ENCODE peak calls at places on chromosomes 3 and 15, in six cellular contexts. One of them, this sample, is unnamed.

GRCh38 chr15:39511915-39512260 is 69.0 kb upstream of the THBS1 start:
- DNase-seq in fibroblast of villous mesenchyme: peak
- DNase-seq in lower leg skin: no peak
- DNase-seq in suprapubic skin: no peak
- DNase-seq in GM12865: no peak
- DNase-seq in fibroblast of pulmonary artery: peak
- DNase-seq in this sample: no peak

GRCh38 chr15:89400997-89401590 is 66.5 kb upstream of the POLG start:
- DNase-seq in lower leg skin: no peak
- DNase-seq in fibroblast of villous mesenchyme: no peak
- DNase-seq in fibroblast of pulmonary artery: no peak
- DNase-seq in GM12865: no peak
- DNase-seq in suprapubic skin: no peak
- DNase-seq in this sample: no peak

GRCh38 chr15:66891776-66892175 is 173.6 kb upstream of the SMAD3 start:
- DNase-seq in suprapubic skin: no peak
- DNase-seq in GM12865: no peak
- DNase-seq in fibroblast of pulmonary artery: no peak
- DNase-seq in lower leg skin: peak
- DNase-seq in fibroblast of villous mesenchyme: no peak
- DNase-seq in this sample: no peak

GRCh38 chr15:51629612-51630011 is 7.0 kb upstream of the DMXL2 start:
- DNase-seq in suprapubic skin: no peak
- DNase-seq in fibroblast of villous mesenchyme: peak
- DNase-seq in lower leg skin: no peak
- DNase-seq in GM12865: no peak
- DNase-seq in fibroblast of pulmonary artery: peak
- DNase-seq in this sample: no peak

GRCh38 chr15:51861557-51862350 is 32.3 kb downstream of the TMOD3 start:
- DNase-seq in suprapubic skin: no peak
- DNase-seq in lower leg skin: no peak
- DNase-seq in fibroblast of villous mesenchyme: no peak
- DNase-seq in GM12865: no peak
- DNase-seq in fibroblast of pulmonary artery: no peak
- DNase-seq in this sample: no peak

GRCh38 chr3:37787027-37787868 is 74.4 kb upstream of the CTDSPL start:
- DNase-seq in lower leg skin: no peak
- DNase-seq in fibroblast of pulmonary artery: peak
- DNase-seq in GM12865: no peak
- DNase-seq in suprapubic skin: no peak
- DNase-seq in fibroblast of villous mesenchyme: peak
- DNase-seq in this sample: no peak

GRCh38 chr3:12380408-12380795 is 91.5 kb downstream of the PPARG start:
- DNase-seq in suprapubic skin: no peak
- DNase-seq in fibroblast of villous mesenchyme: peak
- DNase-seq in GM12865: no peak
- DNase-seq in lower leg skin: no peak
- DNase-seq in fibroblast of pulmonary artery: no peak
- DNase-seq in this sample: no peak

GRCh38 chr15:28889346-28889745 is 3.6 kb downstream of the APBA2 start:
- DNase-seq in lower leg skin: no peak
- DNase-seq in suprapubic skin: no peak
- DNase-seq in fibroblast of pulmonary artery: no peak
- DNase-seq in fibroblast of villous mesenchyme: no peak
- DNase-seq in GM12865: no peak
- DNase-seq in this sample: no peak

GRCh38 chr3:51718547-51719412 is 11.9 kb downstream of the GRM2 start:
- DNase-seq in fibroblast of villous mesenchyme: peak
- DNase-seq in suprapubic skin: peak
- DNase-seq in lower leg skin: peak
- DNase-seq in fibroblast of pulmonary artery: peak
- DNase-seq in GM12865: peak
- DNase-seq in this sample: peak

GRCh38 chr3:133492159-133492860 is 81.2 kb upstream of the CDV3 start:
- DNase-seq in lower leg skin: no peak
- DNase-seq in fibroblast of pulmonary artery: no peak
- DNase-seq in fibroblast of villous mesenchyme: no peak
- DNase-seq in suprapubic skin: no peak
- DNase-seq in GM12865: no peak
- DNase-seq in this sample: no peak

GRCh38 chr15:32802296-32802936 is 84.6 kb downstream of the GREM1 start:
- DNase-seq in fibroblast of pulmonary artery: peak
- DNase-seq in lower leg skin: no peak
- DNase-seq in fibroblast of villous mesenchyme: peak
- DNase-seq in GM12865: no peak
- DNase-seq in suprapubic skin: no peak
- DNase-seq in this sample: no peak

GRCh38 chr15:99956022-99956775 is 223.0 kb upstream of the LYSMD4 start:
- DNase-seq in suprapubic skin: no peak
- DNase-seq in GM12865: no peak
- DNase-seq in fibroblast of pulmonary artery: no peak
- DNase-seq in lower leg skin: peak
- DNase-seq in fibroblast of villous mesenchyme: no peak
- DNase-seq in this sample: no peak

GRCh38 chr3:194775731-194776130 is 90.0 kb downstream of the FAM43A start:
- DNase-seq in GM12865: no peak
- DNase-seq in suprapubic skin: no peak
- DNase-seq in fibroblast of villous mesenchyme: no peak
- DNase-seq in lower leg skin: no peak
- DNase-seq in fibroblast of pulmonary artery: no peak
- DNase-seq in this sample: no peak

GRCh38 chr15:98330692-98331435 is 317.5 kb upstream of the IGF1R start:
- DNase-seq in GM12865: no peak
- DNase-seq in suprapubic skin: no peak
- DNase-seq in lower leg skin: no peak
- DNase-seq in fibroblast of pulmonary artery: no peak
- DNase-seq in fibroblast of villous mesenchyme: no peak
- DNase-seq in this sample: no peak

GRCh38 chr15:44193651-44194396 is 1.2 kb downstream of the FRMD5 start:
- DNase-seq in suprapubic skin: no peak
- DNase-seq in fibroblast of villous mesenchyme: peak
- DNase-seq in GM12865: no peak
- DNase-seq in lower leg skin: no peak
- DNase-seq in fibroblast of pulmonary artery: peak
- DNase-seq in this sample: no peak

GRCh38 chr15:84835661-84836384 is 18.7 kb downstream of the ALPK3 start:
- DNase-seq in lower leg skin: peak
- DNase-seq in fibroblast of pulmonary artery: no peak
- DNase-seq in GM12865: no peak
- DNase-seq in suprapubic skin: no peak
- DNase-seq in fibroblast of villous mesenchyme: no peak
- DNase-seq in this sample: no peak

GRCh38 chr15:31306426-31307269 is 20.0 kb upstream of the KLF13 start:
- DNase-seq in fibroblast of villous mesenchyme: no peak
- DNase-seq in suprapubic skin: peak
- DNase-seq in lower leg skin: peak
- DNase-seq in fibroblast of pulmonary artery: no peak
- DNase-seq in GM12865: no peak
- DNase-seq in this sample: no peak

GRCh38 chr15:100881573-100882336 is 2.1 kb downstream of the ALDH1A3 start:
- DNase-seq in GM12865: no peak
- DNase-seq in lower leg skin: no peak
- DNase-seq in suprapubic skin: no peak
- DNase-seq in fibroblast of villous mesenchyme: no peak
- DNase-seq in fibroblast of pulmonary artery: no peak
- DNase-seq in this sample: no peak

DNA sequence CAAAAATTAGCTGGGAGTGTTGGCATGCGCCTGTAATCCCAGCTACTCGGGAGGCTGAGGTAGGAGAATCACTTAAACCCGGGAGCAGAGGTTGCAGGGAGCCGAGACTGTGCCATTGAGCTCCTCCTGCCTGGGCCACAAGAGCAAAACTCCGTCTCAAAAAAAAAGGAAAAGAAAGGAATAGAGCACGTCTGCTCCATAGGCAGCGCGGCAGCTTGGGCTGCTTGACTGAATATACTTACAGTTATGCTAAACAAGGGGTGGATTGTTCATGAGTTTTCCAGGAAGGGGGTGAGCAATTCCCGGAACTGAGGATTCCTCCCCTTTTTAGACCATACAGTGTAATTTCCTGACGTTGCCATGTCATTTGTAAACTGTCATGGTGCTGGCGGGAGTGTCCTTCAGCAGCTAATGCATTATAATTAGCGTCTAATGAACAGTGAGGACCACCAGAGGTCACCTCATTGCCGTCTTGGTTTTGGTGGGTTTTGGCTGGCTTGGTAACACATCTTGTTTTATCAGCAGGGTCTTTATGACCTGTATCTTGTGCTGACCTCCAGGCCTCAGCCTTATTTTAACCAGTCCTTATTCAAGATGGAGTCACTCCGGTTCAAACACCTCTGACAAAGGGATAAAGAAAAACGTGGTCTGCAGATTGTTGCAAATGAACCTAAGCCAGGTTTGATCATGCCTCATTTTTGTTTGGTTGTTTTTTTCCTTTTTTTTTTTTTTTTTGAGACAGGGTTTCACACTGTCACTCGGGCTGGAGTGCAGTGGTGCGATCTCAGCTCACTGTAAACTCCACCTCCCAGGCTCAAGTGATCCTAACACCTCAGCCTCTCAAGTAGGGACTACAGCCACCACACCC is 24.9 kb upstream of the SENP5 start:
- DNase-seq in suprapubic skin: no peak
- DNase-seq in fibroblast of pulmonary artery: peak
- DNase-seq in GM12865: peak
- DNase-seq in fibroblast of villous mesenchyme: no peak
- DNase-seq in lower leg skin: peak
- DNase-seq in this sample: no peak
- TF ChIP-seq CTCF in suprapubic skin: no peak
- TF ChIP-seq CTCF in fibroblast of pulmonary artery: no peak
- TF ChIP-seq CTCF in GM12865: peak
- TF ChIP-seq CTCF in fibroblast of villous mesenchyme: no peak
- TF ChIP-seq CTCF in lower leg skin: no peak
- TF ChIP-seq CTCF in this sample: no peak

GRCh38 chr3:151283387-151283786 is 5.0 kb upstream of the P2RY14 start:
- DNase-seq in fibroblast of pulmonary artery: no peak
- DNase-seq in GM12865: no peak
- DNase-seq in suprapubic skin: no peak
- DNase-seq in fibroblast of villous mesenchyme: no peak
- DNase-seq in lower leg skin: no peak
- DNase-seq in this sample: no peak

GRCh38 chr3:151282921-151283320 is 4.6 kb upstream of the P2RY14 start:
- DNase-seq in lower leg skin: no peak
- DNase-seq in fibroblast of villous mesenchyme: peak
- DNase-seq in suprapubic skin: no peak
- DNase-seq in fibroblast of pulmonary artery: peak
- DNase-seq in GM12865: peak
- DNase-seq in this sample: peak

GRCh38 chr3:151276038-151277027 is 2.0 kb downstream of the P2RY14 start:
- DNase-seq in fibroblast of villous mesenchyme: no peak
- DNase-seq in lower leg skin: no peak
- DNase-seq in fibroblast of pulmonary artery: no peak
- DNase-seq in GM12865: peak
- DNase-seq in suprapubic skin: no peak
- DNase-seq in this sample: no peak

GRCh38 chr3:151281671-151282334 is 3.5 kb upstream of the P2RY14 start:
- DNase-seq in GM12865: no peak
- DNase-seq in lower leg skin: no peak
- DNase-seq in fibroblast of villous mesenchyme: peak
- DNase-seq in fibroblast of pulmonary artery: peak
- DNase-seq in suprapubic skin: no peak
- DNase-seq in this sample: no peak

GRCh38 chr3:151278223-151278622 is at the start of gene P2RY14:
- DNase-seq in fibroblast of villous mesenchyme: no peak
- DNase-seq in suprapubic skin: no peak
- DNase-seq in GM12865: peak
- DNase-seq in lower leg skin: no peak
- DNase-seq in fibroblast of pulmonary artery: no peak
- DNase-seq in this sample: no peak
- H3K4me3 ChIP-seq in fibroblast of villous mesenchyme: no peak
- H3K4me3 ChIP-seq in suprapubic skin: peak
- H3K4me3 ChIP-seq in GM12865: no peak
- H3K4me3 ChIP-seq in lower leg skin: no peak
- H3K4me3 ChIP-seq in fibroblast of pulmonary artery: no peak
- H3K4me3 ChIP-seq in this sample: no peak

GRCh38 chr3:11050666-11051323 is 58.2 kb downstream of the SLC6A1 start:
- DNase-seq in fibroblast of pulmonary artery: no peak
- DNase-seq in fibroblast of villous mesenchyme: no peak
- DNase-seq in suprapubic skin: no peak
- DNase-seq in lower leg skin: peak
- DNase-seq in GM12865: no peak
- DNase-seq in this sample: no peak
- TF ChIP-seq CTCF in fibroblast of pulmonary artery: no peak
- TF ChIP-seq CTCF in fibroblast of villous mesenchyme: no peak
- TF ChIP-seq CTCF in suprapubic skin: no peak
- TF ChIP-seq CTCF in lower leg skin: no peak
- TF ChIP-seq CTCF in GM12865: no peak
- TF ChIP-seq CTCF in this sample: no peak

GRCh38 chr3:126524429-126524988 is 554 bp downstream of the CHST13 start:
- DNase-seq in fibroblast of pulmonary artery: no peak
- DNase-seq in fibroblast of villous mesenchyme: no peak
- DNase-seq in GM12865: no peak
- DNase-seq in suprapubic skin: no peak
- DNase-seq in lower leg skin: no peak
- DNase-seq in this sample: no peak
- H3K4me3 ChIP-seq in fibroblast of pulmonary artery: no peak
- H3K4me3 ChIP-seq in fibroblast of villous mesenchyme: peak
- H3K4me3 ChIP-seq in GM12865: no peak
- H3K4me3 ChIP-seq in suprapubic skin: peak
- H3K4me3 ChIP-seq in lower leg skin: no peak
- H3K4me3 ChIP-seq in this sample: no peak

DNA sequence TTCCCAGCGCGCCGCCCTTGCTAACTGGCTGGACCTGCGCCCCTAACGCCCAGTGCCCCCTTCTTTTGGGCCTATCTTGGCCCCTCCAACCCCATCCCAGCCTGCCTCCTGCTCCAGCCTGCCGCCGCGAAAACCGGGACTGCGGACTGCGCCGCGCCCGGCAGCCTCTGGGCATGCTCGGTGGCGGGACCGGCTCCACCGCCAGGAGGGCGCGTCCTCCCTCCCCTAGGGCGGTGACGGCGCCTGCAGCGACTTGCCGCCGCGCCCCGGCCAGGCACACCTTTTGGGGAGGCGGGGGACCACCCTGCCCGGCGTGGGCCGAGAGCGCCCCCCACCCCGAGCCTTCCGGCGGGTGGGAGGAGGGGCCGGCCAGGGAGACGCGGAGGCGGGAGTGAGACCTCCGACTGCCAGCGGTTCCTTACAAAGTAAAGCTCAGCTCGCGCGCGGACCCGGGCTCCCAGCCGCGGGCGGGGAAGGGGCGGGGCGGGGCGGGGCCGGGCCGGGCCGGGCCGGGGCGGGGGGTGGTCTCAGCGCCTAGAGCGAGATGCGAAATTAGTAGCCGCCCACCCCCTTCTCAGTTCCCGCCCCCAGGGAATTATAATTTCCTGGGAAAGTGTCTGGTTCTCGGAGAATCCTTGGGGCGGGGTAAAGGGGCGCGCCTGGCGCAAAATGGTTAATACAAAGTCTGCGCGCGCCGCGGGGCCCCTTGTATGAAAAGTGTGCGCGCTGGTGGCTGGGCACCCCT is 225.0 kb upstream of the IL12A start:
- DNase-seq in lower leg skin: peak
- DNase-seq in suprapubic skin: no peak
- DNase-seq in fibroblast of pulmonary artery: peak
- DNase-seq in fibroblast of villous mesenchyme: peak
- DNase-seq in GM12865: peak
- DNase-seq in this sample: no peak
- TF ChIP-seq CTCF in lower leg skin: no peak
- TF ChIP-seq CTCF in suprapubic skin: peak
- TF ChIP-seq CTCF in fibroblast of pulmonary artery: no peak
- TF ChIP-seq CTCF in fibroblast of villous mesenchyme: peak
- TF ChIP-seq CTCF in GM12865: no peak
- TF ChIP-seq CTCF in this sample: peak